ENCODE peak calls at places on chromosomes 16 and 17, in nine cellular contexts. One of them, this sample, is unnamed.

GRCh38 chr16:56669005-56669839 is at the start of gene MT1H:
- DNase-seq in PC-3: no peak
- DNase-seq in fibroblast of the aortic adventitia: no peak
- DNase-seq in GM06990: no peak
- DNase-seq in HFFc6: no peak
- DNase-seq in progenitor cell of endocrine pancreas: no peak
- DNase-seq in body of pancreas: peak
- DNase-seq in cardiac muscle cell: no peak
- DNase-seq in fibroblast of lung: no peak
- DNase-seq in this sample: no peak

GRCh38 chr17:73820686-73821448 is 176.6 kb upstream of the SDK2 start:
- DNase-seq in PC-3: no peak
- DNase-seq in fibroblast of the aortic adventitia: no peak
- DNase-seq in GM06990: no peak
- DNase-seq in HFFc6: no peak
- DNase-seq in progenitor cell of endocrine pancreas: no peak
- DNase-seq in body of pancreas: no peak
- DNase-seq in cardiac muscle cell: peak
- DNase-seq in fibroblast of lung: peak
- DNase-seq in this sample: no peak

GRCh38 chr17:178292-179065 is 3.0 kb downstream of the DOC2B start:
- DNase-seq in PC-3: no peak
- DNase-seq in fibroblast of the aortic adventitia: no peak
- DNase-seq in GM06990: no peak
- DNase-seq in HFFc6: no peak
- DNase-seq in progenitor cell of endocrine pancreas: no peak
- DNase-seq in body of pancreas: no peak
- DNase-seq in cardiac muscle cell: no peak
- DNase-seq in fibroblast of lung: no peak
- DNase-seq in this sample: no peak

GRCh38 chr17:81920612-81921530 is 2.9 kb upstream of the SIRT7 start:
- DNase-seq in PC-3: no peak
- DNase-seq in fibroblast of the aortic adventitia: no peak
- DNase-seq in GM06990: no peak
- DNase-seq in HFFc6: no peak
- DNase-seq in progenitor cell of endocrine pancreas: no peak
- DNase-seq in body of pancreas: no peak
- DNase-seq in cardiac muscle cell: no peak
- DNase-seq in fibroblast of lung: no peak
- DNase-seq in this sample: no peak

GRCh38 chr16:66434619-66435430 is 7.7 kb downstream of the BEAN1 start:
- DNase-seq in PC-3: no peak
- DNase-seq in fibroblast of the aortic adventitia: no peak
- DNase-seq in GM06990: no peak
- DNase-seq in HFFc6: no peak
- DNase-seq in progenitor cell of endocrine pancreas: no peak
- DNase-seq in body of pancreas: no peak
- DNase-seq in cardiac muscle cell: no peak
- DNase-seq in fibroblast of lung: no peak
- DNase-seq in this sample: no peak

GRCh38 chr17:32621612-32622312 is 135.0 kb downstream of the CDK5R1 start:
- DNase-seq in PC-3: no peak
- DNase-seq in fibroblast of the aortic adventitia: no peak
- DNase-seq in GM06990: no peak
- DNase-seq in HFFc6: no peak
- DNase-seq in progenitor cell of endocrine pancreas: no peak
- DNase-seq in body of pancreas: no peak
- DNase-seq in cardiac muscle cell: no peak
- DNase-seq in fibroblast of lung: no peak
- DNase-seq in this sample: peak

GRCh38 chr17:82283208-82283749 is 9.8 kb upstream of the CSNK1D start:
- DNase-seq in PC-3: peak
- DNase-seq in fibroblast of the aortic adventitia: peak
- DNase-seq in GM06990: no peak
- DNase-seq in HFFc6: peak
- DNase-seq in progenitor cell of endocrine pancreas: no peak
- DNase-seq in body of pancreas: no peak
- DNase-seq in cardiac muscle cell: peak
- DNase-seq in fibroblast of lung: peak
- DNase-seq in this sample: peak

GRCh38 chr17:76262732-76263344 is 2.3 kb upstream of the UBALD2 start:
- DNase-seq in PC-3: peak
- DNase-seq in fibroblast of the aortic adventitia: no peak
- DNase-seq in GM06990: peak
- DNase-seq in HFFc6: no peak
- DNase-seq in progenitor cell of endocrine pancreas: no peak
- DNase-seq in body of pancreas: peak
- DNase-seq in cardiac muscle cell: no peak
- DNase-seq in fibroblast of lung: peak
- DNase-seq in this sample: no peak

GRCh38 chr17:80360396-80360795 is 54.6 kb upstream of the ENDOV start:
- DNase-seq in PC-3: no peak
- DNase-seq in fibroblast of the aortic adventitia: no peak
- DNase-seq in GM06990: no peak
- DNase-seq in HFFc6: no peak
- DNase-seq in progenitor cell of endocrine pancreas: no peak
- DNase-seq in body of pancreas: no peak
- DNase-seq in cardiac muscle cell: no peak
- DNase-seq in fibroblast of lung: no peak
- DNase-seq in this sample: no peak

GRCh38 chr17:80362428-80363119 is 52.4 kb upstream of the ENDOV start:
- DNase-seq in PC-3: no peak
- DNase-seq in fibroblast of the aortic adventitia: peak
- DNase-seq in GM06990: no peak
- DNase-seq in HFFc6: peak
- DNase-seq in progenitor cell of endocrine pancreas: no peak
- DNase-seq in body of pancreas: peak
- DNase-seq in cardiac muscle cell: peak
- DNase-seq in fibroblast of lung: peak
- DNase-seq in this sample: no peak

GRCh38 chr17:80363120-80363515 is 51.8 kb upstream of the ENDOV start:
- DNase-seq in PC-3: no peak
- DNase-seq in fibroblast of the aortic adventitia: peak
- DNase-seq in GM06990: no peak
- DNase-seq in HFFc6: no peak
- DNase-seq in progenitor cell of endocrine pancreas: no peak
- DNase-seq in body of pancreas: peak
- DNase-seq in cardiac muscle cell: peak
- DNase-seq in fibroblast of lung: no peak
- DNase-seq in this sample: no peak

GRCh38 chr17:80363518-80364090 is 51.4 kb upstream of the ENDOV start:
- DNase-seq in PC-3: no peak
- DNase-seq in fibroblast of the aortic adventitia: no peak
- DNase-seq in GM06990: no peak
- DNase-seq in HFFc6: no peak
- DNase-seq in progenitor cell of endocrine pancreas: no peak
- DNase-seq in body of pancreas: peak
- DNase-seq in cardiac muscle cell: no peak
- DNase-seq in fibroblast of lung: no peak
- DNase-seq in this sample: no peak

DNA sequence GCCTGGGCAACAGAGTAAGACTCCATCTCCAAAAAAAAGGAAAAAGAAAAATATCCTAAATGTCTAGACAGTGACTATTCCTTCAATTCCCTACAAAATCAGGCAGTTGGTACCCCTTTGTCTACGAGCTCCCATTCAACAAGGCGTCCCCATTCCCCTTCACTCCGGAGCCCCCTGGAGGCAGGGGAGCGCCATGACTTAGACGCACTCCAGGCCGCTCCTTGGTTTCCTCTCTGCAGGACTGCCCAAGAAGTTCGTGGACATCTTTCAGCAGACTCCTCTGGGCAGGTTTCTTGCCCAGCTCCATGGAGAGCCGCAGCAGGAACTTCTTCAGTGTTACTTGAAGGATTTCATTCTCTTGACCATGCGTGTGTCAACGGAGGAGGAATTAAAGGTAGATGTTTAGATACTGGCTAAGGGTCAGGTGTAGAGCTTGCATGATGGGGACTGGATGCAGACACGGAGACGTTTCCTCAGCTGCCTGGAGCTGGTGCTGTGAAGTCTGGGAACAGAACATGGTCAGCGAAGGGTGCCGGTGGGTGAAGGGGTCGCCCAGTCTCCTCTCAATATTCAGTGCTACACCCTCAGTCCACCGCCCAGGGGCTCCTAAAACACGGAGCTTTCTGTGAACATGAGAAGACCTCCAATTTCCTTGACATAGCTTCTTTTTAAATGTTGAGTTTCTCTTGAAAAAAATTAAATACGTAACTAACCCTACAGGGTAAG is 53.3 kb upstream of the ENDOV start:
- DNase-seq in PC-3: peak
- DNase-seq in fibroblast of the aortic adventitia: no peak
- DNase-seq in GM06990: no peak
- DNase-seq in HFFc6: no peak
- DNase-seq in progenitor cell of endocrine pancreas: no peak
- DNase-seq in body of pancreas: no peak
- DNase-seq in cardiac muscle cell: peak
- DNase-seq in fibroblast of lung: no peak
- DNase-seq in this sample: peak
- TF ChIP-seq CTCF in PC-3: peak
- TF ChIP-seq CTCF in fibroblast of the aortic adventitia: peak
- TF ChIP-seq CTCF in GM06990: peak
- TF ChIP-seq CTCF in HFFc6: peak
- TF ChIP-seq CTCF in progenitor cell of endocrine pancreas: peak
- TF ChIP-seq CTCF in body of pancreas: no peak
- TF ChIP-seq CTCF in cardiac muscle cell: peak
- TF ChIP-seq CTCF in fibroblast of lung: peak
- TF ChIP-seq CTCF in this sample: peak

DNA sequence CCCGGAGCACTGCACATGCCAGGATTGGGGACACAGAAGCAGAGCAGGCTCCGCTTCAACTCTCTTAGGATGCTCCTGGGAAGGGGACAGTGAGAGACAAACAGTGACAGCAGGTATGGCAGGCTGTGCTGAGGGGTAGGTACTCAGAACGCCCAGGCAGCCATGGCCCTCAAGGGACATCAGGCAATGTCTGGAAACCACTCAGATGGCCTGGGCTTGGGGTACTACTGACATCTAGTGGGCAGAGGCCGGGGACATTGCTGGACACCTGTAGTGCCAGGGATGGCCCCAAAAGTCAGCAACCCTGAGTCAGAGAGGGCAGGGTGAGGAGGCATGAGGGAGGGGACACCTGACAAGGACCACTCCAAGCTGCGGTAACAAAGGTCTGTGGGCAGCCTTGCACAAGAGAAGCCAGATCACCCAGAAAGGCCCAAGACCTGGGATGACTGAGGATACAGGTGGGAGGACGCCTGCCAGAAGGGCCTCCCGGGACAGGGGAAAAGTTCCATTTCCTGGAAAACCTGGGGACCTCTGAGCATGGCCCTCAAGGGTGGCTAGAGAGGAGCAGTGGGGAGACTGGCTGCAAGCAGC is 21.2 kb downstream of the PEMT start:
- DNase-seq in PC-3: peak
- DNase-seq in fibroblast of the aortic adventitia: peak
- DNase-seq in GM06990: no peak
- DNase-seq in HFFc6: no peak
- DNase-seq in progenitor cell of endocrine pancreas: peak
- DNase-seq in body of pancreas: peak
- DNase-seq in cardiac muscle cell: peak
- DNase-seq in fibroblast of lung: peak
- DNase-seq in this sample: no peak
- TF ChIP-seq CTCF in PC-3: peak
- TF ChIP-seq CTCF in fibroblast of the aortic adventitia: peak
- TF ChIP-seq CTCF in GM06990: peak
- TF ChIP-seq CTCF in HFFc6: peak
- TF ChIP-seq CTCF in progenitor cell of endocrine pancreas: peak
- TF ChIP-seq CTCF in body of pancreas: peak
- TF ChIP-seq CTCF in cardiac muscle cell: peak
- TF ChIP-seq CTCF in fibroblast of lung: peak
- TF ChIP-seq CTCF in this sample: no peak

DNA sequence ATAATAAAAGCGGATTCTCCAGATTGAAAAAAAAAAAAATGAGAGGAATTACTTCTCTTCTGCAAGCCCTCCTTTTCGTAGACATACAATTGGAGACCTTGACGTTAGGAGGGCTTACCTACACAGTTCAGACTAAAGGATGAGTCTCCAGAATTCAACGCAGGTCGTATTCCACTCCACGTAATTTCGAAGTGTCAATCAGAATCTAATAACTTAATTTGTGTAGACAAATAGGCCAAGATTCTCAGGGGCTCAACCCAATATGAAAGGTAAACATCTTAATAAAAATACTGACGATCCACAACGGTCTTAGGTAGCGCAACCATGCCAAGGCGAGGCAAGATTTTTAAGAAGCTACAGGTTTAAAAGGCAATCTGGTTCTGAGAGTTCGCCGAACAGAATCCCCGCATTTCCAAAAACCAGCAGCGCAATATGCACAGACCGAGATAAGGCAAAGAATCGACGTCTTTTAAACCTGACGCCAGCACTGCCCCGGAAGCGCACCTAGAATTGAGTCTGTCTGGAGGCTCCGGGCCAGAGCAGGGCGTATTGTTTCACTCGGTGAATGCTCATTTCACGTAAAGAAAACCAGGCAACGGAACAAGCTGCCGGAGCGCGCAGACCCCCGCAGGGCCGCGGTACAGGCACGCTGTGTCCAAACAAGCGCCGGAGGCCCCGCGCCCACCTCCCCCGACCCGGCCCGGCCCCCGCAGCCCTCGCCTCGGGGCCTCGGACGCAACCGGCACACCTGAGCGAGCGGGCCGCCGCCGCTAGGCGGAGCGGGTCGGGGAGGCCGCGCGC is 623 bp downstream of the MBTPS1 start:
- DNase-seq in PC-3: peak
- DNase-seq in fibroblast of the aortic adventitia: peak
- DNase-seq in GM06990: no peak
- DNase-seq in HFFc6: peak
- DNase-seq in progenitor cell of endocrine pancreas: no peak
- DNase-seq in body of pancreas: peak
- DNase-seq in cardiac muscle cell: peak
- DNase-seq in fibroblast of lung: peak
- DNase-seq in this sample: peak
- TF ChIP-seq CTCF in PC-3: no peak
- TF ChIP-seq CTCF in fibroblast of the aortic adventitia: peak
- TF ChIP-seq CTCF in GM06990: no peak
- TF ChIP-seq CTCF in HFFc6: peak
- TF ChIP-seq CTCF in progenitor cell of endocrine pancreas: peak
- TF ChIP-seq CTCF in body of pancreas: no peak
- TF ChIP-seq CTCF in cardiac muscle cell: no peak
- TF ChIP-seq CTCF in fibroblast of lung: no peak
- TF ChIP-seq CTCF in this sample: no peak

GRCh38 chr17:17503566-17504130 is 7.5 kb upstream of the RASD1 start:
- DNase-seq in PC-3: no peak
- DNase-seq in fibroblast of the aortic adventitia: peak
- DNase-seq in GM06990: no peak
- DNase-seq in HFFc6: no peak
- DNase-seq in progenitor cell of endocrine pancreas: no peak
- DNase-seq in body of pancreas: no peak
- DNase-seq in cardiac muscle cell: no peak
- DNase-seq in fibroblast of lung: no peak
- DNase-seq in this sample: no peak

GRCh38 chr17:17499402-17500145 is 3.4 kb upstream of the RASD1 start:
- DNase-seq in PC-3: no peak
- DNase-seq in fibroblast of the aortic adventitia: no peak
- DNase-seq in GM06990: no peak
- DNase-seq in HFFc6: no peak
- DNase-seq in progenitor cell of endocrine pancreas: no peak
- DNase-seq in body of pancreas: no peak
- DNase-seq in cardiac muscle cell: no peak
- DNase-seq in fibroblast of lung: no peak
- DNase-seq in this sample: no peak

GRCh38 chr17:17502741-17503565 is 6.8 kb upstream of the RASD1 start:
- DNase-seq in PC-3: no peak
- DNase-seq in fibroblast of the aortic adventitia: no peak
- DNase-seq in GM06990: no peak
- DNase-seq in HFFc6: no peak
- DNase-seq in progenitor cell of endocrine pancreas: no peak
- DNase-seq in body of pancreas: no peak
- DNase-seq in cardiac muscle cell: no peak
- DNase-seq in fibroblast of lung: no peak
- DNase-seq in this sample: no peak

GRCh38 chr17:17498606-17499301 is 2.6 kb upstream of the RASD1 start:
- DNase-seq in PC-3: no peak
- DNase-seq in fibroblast of the aortic adventitia: no peak
- DNase-seq in GM06990: no peak
- DNase-seq in HFFc6: no peak
- DNase-seq in progenitor cell of endocrine pancreas: no peak
- DNase-seq in body of pancreas: no peak
- DNase-seq in cardiac muscle cell: no peak
- DNase-seq in fibroblast of lung: no peak
- DNase-seq in this sample: no peak

GRCh38 chr17:17500999-17501605 is 4.9 kb upstream of the RASD1 start:
- DNase-seq in PC-3: no peak
- DNase-seq in fibroblast of the aortic adventitia: no peak
- DNase-seq in GM06990: no peak
- DNase-seq in HFFc6: no peak
- DNase-seq in progenitor cell of endocrine pancreas: no peak
- DNase-seq in body of pancreas: no peak
- DNase-seq in cardiac muscle cell: no peak
- DNase-seq in fibroblast of lung: no peak
- DNase-seq in this sample: no peak
- TF ChIP-seq CTCF in PC-3: no peak
- TF ChIP-seq CTCF in fibroblast of the aortic adventitia: peak
- TF ChIP-seq CTCF in GM06990: no peak
- TF ChIP-seq CTCF in HFFc6: no peak
- TF ChIP-seq CTCF in progenitor cell of endocrine pancreas: peak
- TF ChIP-seq CTCF in body of pancreas: no peak
- TF ChIP-seq CTCF in cardiac muscle cell: no peak
- TF ChIP-seq CTCF in fibroblast of lung: no peak
- TF ChIP-seq CTCF in this sample: no peak

This sample was measured in RWPE1.